ENCODE peak calls at places on chromosomes 12 and 14, in four cellular contexts. R is OCI-LY7, A is suprapubic skin, T is stomach. O is an unnamed sample.

GRCh38 chr14:67332468-67332867 is 27.1 kb downstream of the ATP6V1D start:
- DNase-seq in R (no peak), T (no peak), A (no peak), O (no peak)

GRCh38 chr14:75711796-75712211 is 50.8 kb downstream of the TTLL5 start:
- DNase-seq in A (no peak), T (peak; percentile 67), R (no peak), O (peak; percentile 75)

GRCh38 chr12:34347367-34347766 is 325.1 kb downstream of the ALG10 start:
- DNase-seq in A (no peak), R (no peak), T (no peak), O (no peak)

GRCh38 chr12:124111006-124111405 is 138.0 kb downstream of the ZNF664 start:
- DNase-seq in R (no peak), A (no peak), T (no peak), O (no peak)

GRCh38 chr14:35340616-35341453 is 48.7 kb downstream of the PSMA6 start:
- DNase-seq in T (no peak), A (no peak), R (no peak), O (no peak)

GRCh38 chr14:70833884-70834283 is 24.6 kb upstream of the MAP3K9 start:
- DNase-seq in A (no peak), R (no peak), T (no peak), O (no peak)

GRCh38 chr12:132560421-132560830 is 50.0 kb downstream of the LRCOL1 start:
- DNase-seq in T (peak; percentile 38), A (no peak), R (peak; percentile 47), O (no peak)

GRCh38 chr14:29629839-29630238 is 297.8 kb downstream of the PRKD1 start:
- DNase-seq in A (no peak), R (no peak), T (no peak), O (no peak)

GRCh38 chr12:131132118-131132892 is 178.6 kb downstream of the ADGRD1 start:
- DNase-seq in R (peak; percentile 73), A (no peak), T (peak; percentile 64), O (no peak)

GRCh38 chr12:14629832-14630688 is 62.4 kb upstream of the PLBD1 start:
- DNase-seq in A (peak; percentile 79), R (peak; percentile 82), T (peak; percentile 75), O (peak; percentile 6)

GRCh38 chr12:89080797-89081470 is 271.4 kb downstream of the DUSP6 start:
- DNase-seq in A (no peak), T (no peak), R (no peak), O (no peak)

GRCh38 chr12:67921286-67921685 is 68.0 kb upstream of the IFNG-AS1 start:
- DNase-seq in A (no peak), T (no peak), R (no peak), O (no peak)
- H3K27ac ChIP-seq in A (no peak overlapping the region), T (no peak overlapping the region), R (no peak overlapping the region), O (peak overlapping the region; percentile 65)

GRCh38 chr14:32232481-32232880 is 29.4 kb upstream of the RNU6-8 start:
- DNase-seq in T (no peak), A (no peak), R (no peak), O (no peak)

GRCh38 chr14:32233292-32233691 is 30.2 kb upstream of the RNU6-8 start:
- DNase-seq in R (no peak), T (no peak), A (no peak), O (no peak)

GRCh38 chr14:32230695-32231280 is 27.7 kb upstream of the RNU6-8 start:
- DNase-seq in T (no peak), A (no peak), R (no peak), O (no peak)

GRCh38 chr14:32226051-32226450 is 23.0 kb upstream of the RNU6-8 start:
- DNase-seq in A (no peak), R (no peak), T (no peak), O (no peak)

GRCh38 chr14:32230181-32230580 is 27.1 kb upstream of the RNU6-8 start:
- DNase-seq in T (no peak), R (no peak), A (no peak), O (no peak)
- H3K27ac ChIP-seq in T (no peak overlapping the region), R (no peak overlapping the region), A (no peak overlapping the region), O (peak overlapping the region; percentile 46)

GRCh38 chr14:92649066-92649465 is 99.4 kb downstream of the LGMN start:
- DNase-seq in T (no peak), R (no peak), A (no peak), O (no peak)

GRCh38 chr14:92651793-92652382 is 96.5 kb downstream of the LGMN start:
- DNase-seq in T (peak; percentile 44), A (peak; percentile 87), R (no peak), O (no peak)

GRCh38 chr14:92651106-92651792 is 97.2 kb downstream of the LGMN start:
- DNase-seq in R (peak; percentile 12), A (no peak), T (peak; percentile 55), O (no peak)

GRCh38 chr14:92650581-92651105 is 97.8 kb downstream of the LGMN start:
- DNase-seq in A (no peak), R (no peak), T (no peak), O (no peak)

GRCh38 chr14:92649934-92650545 is 98.4 kb downstream of the LGMN start:
- DNase-seq in R (no peak), A (no peak), T (peak; percentile 57), O (no peak)
- H3K27ac ChIP-seq in R (no peak overlapping the region), A (peak overlapping the region; percentile 74), T (peak overlapping the region; percentile 82), O (no peak overlapping the region)

GRCh38 chr12:94940771-94941170 is 62.7 kb downstream of the NDUFA12 start:
- DNase-seq in R (no peak), A (no peak), T (no peak), O (no peak)
- H3K27ac ChIP-seq in R (no peak overlapping the region), A (no peak overlapping the region), T (no peak overlapping the region), O (peak overlapping the region; percentile 87)

DNA sequence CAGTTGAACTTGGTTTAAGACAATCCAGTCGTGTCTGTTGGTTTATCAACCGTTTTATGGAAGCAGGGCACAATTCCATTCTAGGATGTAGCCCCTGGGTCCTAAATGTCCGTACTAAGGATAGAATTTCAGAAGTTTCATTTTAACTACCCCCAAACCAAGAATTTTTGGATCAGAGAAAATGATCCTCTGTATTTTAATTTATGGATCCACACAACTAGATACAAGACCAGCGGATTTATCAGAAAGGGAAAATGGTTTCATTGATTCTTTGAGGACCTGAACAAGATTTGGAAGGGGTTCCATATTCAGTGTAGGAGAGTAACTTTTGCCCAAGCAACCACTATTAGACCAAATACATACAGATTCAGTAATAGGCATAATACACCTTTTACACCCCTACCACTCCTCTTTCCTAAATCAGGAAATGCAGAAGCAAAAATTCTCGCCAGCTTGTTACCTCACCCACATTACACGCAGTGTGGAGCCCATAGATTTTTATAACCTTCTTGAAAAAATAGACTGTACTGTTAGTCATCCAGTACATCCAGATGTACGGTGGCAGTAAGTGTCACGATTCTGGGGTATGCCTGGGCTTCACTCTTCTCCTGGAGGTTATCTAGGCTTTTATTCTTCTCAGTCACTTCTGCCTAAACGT is 1.4 kb upstream of the FBXL14 start:
- DNase-seq in R (no peak), T (no peak), A (no peak), O (no peak)
- H3K27ac ChIP-seq in R (peak overlapping the region; percentile 80), T (peak overlapping the region; percentile 92), A (peak overlapping the region; percentile 96), O (no peak overlapping the region)

DNA sequence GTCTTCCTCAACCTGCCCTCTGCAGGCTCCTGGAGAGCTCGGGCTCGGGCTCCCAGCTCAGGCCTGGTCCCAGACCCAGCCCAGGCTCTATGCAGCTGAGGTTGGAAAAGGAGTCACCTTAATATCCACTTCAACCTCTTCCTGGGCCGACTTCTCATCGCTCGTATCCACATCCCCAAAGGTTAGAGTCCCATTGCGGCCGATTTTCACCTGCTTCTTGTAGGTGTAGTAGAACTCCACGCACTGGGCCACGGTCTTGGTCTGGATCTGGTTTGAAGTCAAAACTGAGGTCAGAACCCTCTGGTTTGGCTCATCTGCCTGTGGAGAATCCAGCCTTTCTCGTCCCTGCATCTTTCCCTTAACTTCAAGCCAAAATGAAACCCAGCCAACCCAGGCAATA is 8.4 kb upstream of the PNMA1 start:
- DNase-seq in A (no peak), T (no peak), R (no peak), O (no peak)
- H3K27ac ChIP-seq in A (no peak overlapping the region), T (peak overlapping the region; percentile 75), R (no peak overlapping the region), O (no peak overlapping the region)

GRCh38 chr12:30508205-30508967 is 187.3 kb downstream of the IPO8 start:
- DNase-seq in R (no peak), T (no peak), A (no peak), O (no peak)
- H3K27ac ChIP-seq in R (no peak overlapping the region), T (no peak overlapping the region), A (no peak overlapping the region), O (no peak overlapping the region)

GRCh38 chr12:100954118-100954517 is 159.5 kb downstream of the ANO4 start:
- DNase-seq in A (no peak), T (no peak), R (no peak), O (no peak)
- H3K27ac ChIP-seq in A (no peak overlapping the region), T (no peak overlapping the region), R (no peak overlapping the region), O (no peak overlapping the region)

GRCh38 chr12:68779280-68779679 is 28.7 kb upstream of the MDM2 start:
- DNase-seq in T (no peak), A (no peak), R (no peak), O (no peak)

GRCh38 chr12:68773582-68773981 is 27.6 kb downstream of the SLC35E3 start:
- DNase-seq in R (no peak), A (no peak), T (no peak), O (no peak)

GRCh38 chr12:68775121-68775520 is 29.1 kb downstream of the SLC35E3 start:
- DNase-seq in T (no peak), A (no peak), R (no peak), O (no peak)

GRCh38 chr12:68780731-68781130 is 27.2 kb upstream of the MDM2 start:
- DNase-seq in R (no peak), A (no peak), T (no peak), O (no peak)

DNA sequence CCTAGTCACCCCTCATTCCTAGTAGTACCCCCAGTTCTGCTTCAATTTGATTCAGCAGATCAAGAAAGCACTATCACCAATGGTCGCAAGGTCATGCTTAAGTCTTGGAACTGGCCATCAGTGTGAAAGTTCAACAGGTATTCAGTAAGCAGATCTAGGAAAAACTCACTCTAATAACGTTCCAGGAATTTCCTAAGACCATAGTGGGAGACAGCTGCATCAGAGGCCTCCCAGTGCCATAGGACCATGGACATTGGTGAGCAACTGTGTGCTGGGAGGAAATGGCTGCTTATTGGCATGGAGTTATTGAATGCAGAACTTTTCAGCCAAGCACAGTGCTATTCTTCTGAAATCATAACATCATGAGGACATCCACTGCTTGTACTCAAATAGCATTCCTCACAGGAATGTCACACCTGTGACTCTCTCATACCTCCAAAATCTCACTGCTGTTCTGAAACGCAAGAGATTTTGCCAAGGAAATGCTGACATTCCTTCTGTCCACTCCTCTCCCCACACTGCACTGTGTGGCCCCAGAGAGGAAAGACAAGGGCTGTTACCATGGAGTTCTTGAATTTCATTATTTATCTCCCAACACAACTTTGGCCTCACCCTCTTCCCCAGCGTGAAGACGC is 30.9 kb upstream of the MDM2 start:
- DNase-seq in R (no peak), A (no peak), T (no peak), O (no peak)
- H3K27ac ChIP-seq in R (peak overlapping the region; percentile 100), A (no peak overlapping the region), T (no peak overlapping the region), O (no peak overlapping the region)